ENCODE peak calls at places on chromosomes 6 and 20, in eight cellular contexts. J, V, W, A, G, S, T and E are unnamed samples.

GRCh38 chr20:43238833-43239232 is 49.1 kb upstream of the PTPRT start:
- DNase-seq in J (no peak), V (no peak), W (no peak), A (no peak), G (no peak), S (no peak), T (no peak), E (no peak)

GRCh38 chr20:20248620-20249200 is 119.2 kb upstream of the INSM1 start:
- DNase-seq in J (no peak), V (no peak), W (no peak), A (no peak), G (no peak), S (no peak), T (no peak), E (no peak)

GRCh38 chr6:41892921-41893564 is 2.1 kb downstream of the USP49 start:
- DNase-seq in J (no peak), V (no peak), W (no peak), A (no peak), G (no peak), S (no peak), T (no peak), E (no peak)

GRCh38 chr6:22067127-22067526 is 229.7 kb downstream of the PRL start:
- DNase-seq in J (no peak), V (peak; percentile 82), W (no peak), A (no peak), G (no peak), S (no peak), T (no peak), E (no peak)

GRCh38 chr20:48761023-48761785 is 66.6 kb downstream of the PREX1 start:
- DNase-seq in J (no peak), V (no peak), W (no peak), A (no peak), G (no peak), S (peak; percentile 49), T (peak; percentile 74), E (no peak)

GRCh38 chr20:58852559-58853271 is at the start of gene GNAS:
- DNase-seq in J (peak; percentile 27), V (peak; percentile 69), W (peak; percentile 77), A (no peak), G (no peak), S (peak; percentile 71), T (peak; percentile 45), E (peak; percentile 27)

GRCh38 chr6:76671751-76672150 is 599.3 kb upstream of the IMPG1 start:
- DNase-seq in J (no peak), V (no peak), W (no peak), A (no peak), G (no peak), S (no peak), T (no peak), E (no peak)

GRCh38 chr20:50068041-50068651 is 44.8 kb downstream of the UBE2V1 start:
- DNase-seq in J (no peak), V (no peak), W (no peak), A (no peak), G (no peak), S (no peak), T (no peak), E (no peak)

GRCh38 chr6:27592481-27593199 is 119.7 kb upstream of the ZNF184 start:
- DNase-seq in J (peak; percentile 83), V (peak; percentile 63), W (peak; percentile 75), A (no peak), G (no peak), S (no peak), T (no peak), E (peak; percentile 87)

GRCh38 chr6:116413357-116413756 is 42.6 kb downstream of the DSE start:
- DNase-seq in J (no peak), V (no peak), W (no peak), A (no peak), G (no peak), S (no peak), T (no peak), E (no peak)

GRCh38 chr20:63978319-63979220 is 872 bp downstream of the SAMD10 start:
- DNase-seq in J (no peak), V (peak; percentile 44), W (peak; percentile 45), A (peak; percentile 48), G (no peak), S (peak; percentile 81), T (peak; percentile 89), E (peak; percentile 57)

GRCh38 chr6:89509719-89510339 is 76.9 kb downstream of the ANKRD6 start:
- DNase-seq in J (no peak), V (no peak), W (no peak), A (no peak), G (no peak), S (peak; percentile 36), T (no peak), E (peak; percentile 70)

GRCh38 chr6:167735498-167736201 is 91.1 kb upstream of the AFDN start:
- DNase-seq in J (no peak), V (no peak), W (no peak), A (no peak), G (no peak), S (no peak), T (no peak), E (no peak)

GRCh38 chr6:3812596-3812995 is 36.6 kb upstream of the FAM50B start:
- DNase-seq in J (no peak), V (no peak), W (no peak), A (no peak), G (no peak), S (no peak), T (no peak), E (no peak)

GRCh38 chr20:63475209-63475608 is 2.8 kb upstream of the KCNQ2 start:
- DNase-seq in J (peak; percentile 6), V (peak; percentile 33), W (peak; percentile 61), A (no peak), G (no peak), S (no peak), T (no peak), E (peak; percentile 8)

GRCh38 chr20:62156592-62157386 is 13.2 kb downstream of the SS18L1 start:
- DNase-seq in J (no peak), V (peak; percentile 58), W (peak; percentile 69), A (peak; percentile 48), G (no peak), S (peak; percentile 73), T (peak; percentile 51), E (no peak)

GRCh38 chr6:160259585-160259984 is 964 bp upstream of the SLC22A2 start:
- DNase-seq in J (no peak), V (no peak), W (no peak), A (no peak), G (no peak), S (no peak), T (no peak), E (no peak)

GRCh38 chr6:12262236-12263061 is 27.7 kb upstream of the EDN1 start:
- DNase-seq in J (no peak), V (no peak), W (no peak), A (no peak), G (no peak), S (no peak), T (no peak), E (no peak)

GRCh38 chr6:118187568-118188164 is 280.6 kb downstream of the SLC35F1 start:
- DNase-seq in J (peak; percentile 86), V (peak; percentile 91), W (peak; percentile 82), A (no peak), G (peak; percentile 48), S (peak; percentile 41), T (no peak), E (no peak)

GRCh38 chr6:157222201-157222981 is 100.9 kb downstream of the TMEM242 start:
- DNase-seq in J (no peak), V (no peak), W (no peak), A (no peak), G (no peak), S (no peak), T (no peak), E (no peak)

GRCh38 chr6:43220439-43220951 is 8.8 kb downstream of the DNPH1 start:
- DNase-seq in J (no peak), V (no peak), W (no peak), A (no peak), G (no peak), S (no peak), T (no peak), E (no peak)
- H3K4me3 ChIP-seq in J (no peak overlapping the region), V (no peak overlapping the region), W (no peak overlapping the region), A (no peak overlapping the region), G (no peak overlapping the region), S (no peak overlapping the region), T (no peak overlapping the region), E (no peak overlapping the region)

GRCh38 chr20:60055740-60056139 is 97.5 kb downstream of the CDH26 start:
- DNase-seq in J (no peak), V (no peak), W (peak; percentile 22), A (no peak), G (no peak), S (peak; percentile 72), T (peak; percentile 86), E (peak; percentile 55)
- H3K4me3 ChIP-seq in J (no peak overlapping the region), V (no peak overlapping the region), W (no peak overlapping the region), A (no peak overlapping the region), G (peak overlapping the region; percentile 24), S (no peak overlapping the region), T (no peak overlapping the region), E (no peak overlapping the region)

DNA sequence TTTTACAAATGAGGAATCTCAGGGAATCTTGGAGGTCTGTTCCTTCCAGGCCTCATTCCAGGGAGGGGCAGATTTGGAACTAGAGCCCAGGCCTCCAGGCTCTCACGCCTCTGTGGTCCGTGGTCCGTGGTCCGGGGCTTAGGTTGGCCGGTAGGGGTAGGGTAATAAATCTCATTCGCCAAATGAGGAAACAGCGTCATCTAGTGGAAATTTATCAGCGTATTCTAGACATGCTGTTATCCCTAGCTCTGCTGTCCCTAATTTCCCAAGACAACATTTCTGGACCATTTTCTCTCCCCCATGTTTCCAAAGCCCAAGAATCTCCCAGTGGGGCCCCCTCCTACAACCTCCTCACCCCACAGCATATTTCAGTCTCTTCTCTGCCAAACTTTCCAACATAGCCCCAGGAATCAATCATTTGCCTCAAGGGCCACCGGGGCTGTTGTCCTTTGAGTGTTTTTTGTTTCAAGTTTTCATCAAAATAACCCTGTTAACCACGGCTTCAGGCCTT is 126.9 kb downstream of the ALDH8A1 start:
- DNase-seq in J (peak; percentile 66), V (peak; percentile 93), W (peak; percentile 85), A (peak; percentile 42), G (peak; percentile 57), S (peak; percentile 41), T (peak; percentile 31), E (peak; percentile 79)
- H3K4me3 ChIP-seq in J (no peak overlapping the region), V (no peak overlapping the region), W (peak overlapping the region; percentile 17), A (no peak overlapping the region), G (no peak overlapping the region), S (no peak overlapping the region), T (no peak overlapping the region), E (no peak overlapping the region)

DNA sequence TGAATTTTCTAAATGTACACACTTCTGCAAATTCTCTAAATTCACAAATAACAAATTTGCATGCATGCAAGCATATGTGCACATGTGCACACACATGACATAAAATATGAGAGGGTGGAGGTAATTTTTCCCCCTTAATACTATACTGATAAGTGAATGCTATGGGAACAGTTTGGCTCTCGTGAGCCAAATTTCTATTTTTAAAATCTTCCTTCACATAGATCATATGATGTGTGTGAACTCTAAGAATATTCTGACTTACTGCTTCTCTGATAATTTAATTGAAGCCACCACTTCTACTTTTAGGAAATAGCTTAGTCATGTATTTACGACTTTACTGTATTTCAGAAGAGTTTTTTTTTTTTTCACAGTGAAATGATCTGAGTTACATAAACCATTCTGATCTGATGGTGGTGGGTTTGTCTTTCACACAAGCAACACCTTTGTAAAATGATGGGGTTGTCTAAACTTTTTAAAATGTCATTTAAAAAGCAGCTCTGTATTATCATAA is 997.0 kb upstream of the CITED2 start:
- DNase-seq in J (no peak), V (no peak), W (peak; percentile 28), A (no peak), G (no peak), S (no peak), T (no peak), E (no peak)
- H3K4me3 ChIP-seq in J (no peak overlapping the region), V (no peak overlapping the region), W (no peak overlapping the region), A (no peak overlapping the region), G (no peak overlapping the region), S (no peak overlapping the region), T (no peak overlapping the region), E (no peak overlapping the region)

GRCh38 chr20:47454298-47455132 is 47.2 kb upstream of the NCOA3 start:
- DNase-seq in J (no peak), V (peak; percentile 28), W (no peak), A (no peak), G (no peak), S (no peak), T (peak; percentile 42), E (no peak)
- H3K4me3 ChIP-seq in J (no peak overlapping the region), V (no peak overlapping the region), W (no peak overlapping the region), A (no peak overlapping the region), G (no peak overlapping the region), S (no peak overlapping the region), T (no peak overlapping the region), E (no peak overlapping the region)